ENCODE peak calls at places on chromosomes 1 and 21, in eight cellular contexts. V is sciatic nerve, X is lower leg skin, W is MCF 10A, P is breast epithelium, A is EH, S is testis, T is T follicular helper cell. B is an unnamed sample.

GRCh38 chr1:159141584-159142518 is 29.6 kb upstream of the CADM3 start:
- DNase-seq in W (peak; percentile 72), P (no peak), S (no peak), V (no peak), X (no peak), T (no peak), A (peak; percentile 73), B (peak; percentile 79)

GRCh38 chr1:185645201-185645640 is 89.0 kb upstream of the HMCN1 start:
- DNase-seq in V (no peak), W (no peak), S (no peak), P (no peak), T (no peak), A (peak; percentile 95), X (no peak), B (peak; percentile 13)

GRCh38 chr1:103187673-103188072 is 79.4 kb upstream of the COL11A1 start:
- DNase-seq in P (no peak), A (no peak), V (no peak), S (no peak), T (no peak), W (no peak), X (no peak), B (no peak)

GRCh38 chr1:113389356-113389952 is 861 bp upstream of the MAGI3 start:
- DNase-seq in T (no peak), W (no peak), V (no peak), A (no peak), S (no peak), P (no peak), X (no peak), B (no peak)

GRCh38 chr1:167103236-167103894 is 9.5 kb downstream of the STYXL2 start:
- DNase-seq in P (no peak), W (peak; percentile 60), V (no peak), X (no peak), S (no peak), A (no peak), T (no peak), B (peak; percentile 37)

GRCh38 chr1:26541431-26541815 is 11.9 kb downstream of the RPS6KA1 start:
- DNase-seq in A (no peak), X (no peak), W (no peak), P (no peak), T (no peak), V (no peak), S (no peak), B (no peak)

GRCh38 chr21:20250337-20250736 is 747.9 kb upstream of the NCAM2 start:
- DNase-seq in S (no peak), T (no peak), A (no peak), V (no peak), P (no peak), X (no peak), W (no peak), B (no peak)

GRCh38 chr1:232305020-232305419 is 324.9 kb downstream of the SIPA1L2 start:
- DNase-seq in W (peak; percentile 50), S (no peak), V (no peak), P (no peak), A (no peak), T (no peak), X (no peak), B (no peak)

GRCh38 chr1:245765241-245766000 is 610.6 kb downstream of the KIF26B start:
- DNase-seq in P (no peak), S (no peak), W (no peak), X (no peak), A (peak; percentile 94), V (no peak), T (no peak), B (peak; percentile 49)

GRCh38 chr1:12152106-12152891 is 14.5 kb upstream of the TNFRSF1B start:
- DNase-seq in W (no peak), S (no peak), P (no peak), T (no peak), V (no peak), X (no peak), A (no peak), B (no peak)

GRCh38 chr1:226487921-226488320 is 60.6 kb upstream of the STUM start:
- DNase-seq in A (no peak), X (no peak), P (no peak), V (no peak), T (no peak), S (no peak), W (peak; percentile 75), B (peak; percentile 25)

GRCh38 chr1:36977736-36978314 is 56.5 kb downstream of the GRIK3 start:
- DNase-seq in W (no peak), A (no peak), V (no peak), X (no peak), S (no peak), P (no peak), T (no peak), B (no peak)

GRCh38 chr1:175157200-175157599 is 35.4 kb downstream of the KIAA0040 start:
- DNase-seq in A (no peak), V (no peak), W (no peak), T (no peak), P (no peak), X (no peak), S (no peak), B (no peak)

GRCh38 chr1:74334147-74334546 is 99.0 kb downstream of the TNNI3K start:
- DNase-seq in T (no peak), W (no peak), P (no peak), S (no peak), V (no peak), X (no peak), A (no peak), B (no peak)

GRCh38 chr1:196593955-196594354 is 14.3 kb downstream of the KCNT2 start:
- DNase-seq in V (no peak), P (no peak), S (no peak), W (no peak), T (no peak), X (no peak), A (no peak), B (no peak)